ENCODE peak calls at places on chromosome 3, in ten cellular contexts. U is SJSA1; Y is A172; C is activated T-helper 1 cell treated with Interleukin-2 at 50 U/mL for 16 hours; E is AG04450; N is psoas muscle; H is CD8-positive, alpha-beta T cell; P is activated CD8-positive, alpha-beta T cell treated with anti-CD3 and anti-CD28 coated beads for 36 hours; R is left cardiac atrium; L is stimulated activated CD8-positive, alpha-beta memory T cell treated with anti-CD3 and anti-CD28 coated beads, Interleukin-4, amount 100 ng/mL, for 24 hours. Q is an unnamed sample.
A peak's percentile ranks its signal among the peaks of the same experiment; 100 is the strongest.

GRCh38 chr3:52085883-52086282 is 29.5 kb upstream of the DUSP7 start:
- DNase-seq in U (no peak), Y (no peak), C (no peak), E (no peak), N (peak; percentile 27), H (peak; percentile 50), P (peak; percentile 84), R (peak; percentile 19), L (peak; percentile 17), Q (no peak)

GRCh38 chr3:134910026-134910425 is 115.0 kb downstream of the EPHB1 start:
- DNase-seq in U (no peak), Y (no peak), C (no peak), E (no peak), N (no peak), H (no peak), P (no peak), R (no peak), L (no peak), Q (no peak)

GRCh38 chr3:160027541-160028195 is 39.0 kb downstream of the IL12A start:
- DNase-seq in U (peak; percentile 9), Y (peak; percentile 54), C (no peak), E (peak; percentile 62), N (no peak), H (no peak), P (peak; percentile 21), R (no peak), L (no peak), Q (peak; percentile 28)

GRCh38 chr3:126870608-126871210 is 112.2 kb upstream of the PLXNA1 start:
- DNase-seq in U (no peak), Y (no peak), C (no peak), E (no peak), N (no peak), H (no peak), P (no peak), R (no peak), L (no peak), Q (no peak)

GRCh38 chr3:185306847-185307246 is 53.0 kb upstream of the EHHADH start:
- DNase-seq in U (no peak), Y (no peak), C (no peak), E (no peak), N (no peak), H (no peak), P (no peak), R (no peak), L (no peak), Q (no peak)

GRCh38 chr3:186259612-186260383 is 102.2 kb downstream of the DGKG start:
- DNase-seq in U (peak; percentile 46), Y (peak; percentile 78), C (peak; percentile 46), E (no peak), N (peak; percentile 79), H (peak; percentile 50), P (peak; percentile 78), R (peak; percentile 68), L (peak; percentile 61), Q (peak; percentile 77)

GRCh38 chr3:11509175-11510000 is 134.3 kb downstream of the VGLL4 start:
- DNase-seq in U (peak; percentile 87), Y (peak; percentile 75), C (no peak), E (peak; percentile 93), N (peak; percentile 65), H (no peak), P (no peak), R (peak; percentile 83), L (no peak), Q (peak; percentile 87)

GRCh38 chr3:11556851-11557644 is 86.7 kb downstream of the VGLL4 start:
- DNase-seq in U (no peak), Y (no peak), C (no peak), E (peak; percentile 61), N (peak; percentile 84), H (no peak), P (no peak), R (peak; percentile 57), L (no peak), Q (peak; percentile 41)

GRCh38 chr3:65995030-65995429 is 43.7 kb downstream of the MAGI1 start:
- DNase-seq in U (no peak), Y (no peak), C (no peak), E (no peak), N (no peak), H (no peak), P (no peak), R (no peak), L (no peak), Q (peak; percentile 10)

GRCh38 chr3:54999159-54999558 is 71.3 kb upstream of the LRTM1 start:
- DNase-seq in U (peak; percentile 72), Y (peak; percentile 89), C (no peak), E (peak; percentile 46), N (no peak), H (no peak), P (no peak), R (no peak), L (no peak), Q (peak; percentile 14)

GRCh38 chr3:141421639-141422319 is 53.5 kb downstream of the ZBTB38 start:
- DNase-seq in U (peak; percentile 57), Y (peak; percentile 80), C (no peak), E (no peak), N (no peak), H (no peak), P (no peak), R (no peak), L (no peak), Q (no peak)

GRCh38 chr3:42498791-42499477 is 3.5 kb upstream of the VIPR1 start:
- DNase-seq in U (no peak), Y (no peak), C (no peak), E (no peak), N (no peak), H (no peak), P (peak; percentile 17), R (no peak), L (no peak), Q (no peak)

GRCh38 chr3:20375302-20375701 is 189.3 kb upstream of the SGO1 start:
- DNase-seq in U (no peak), Y (no peak), C (no peak), E (no peak), N (no peak), H (no peak), P (no peak), R (no peak), L (no peak), Q (no peak)

GRCh38 chr3:170425491-170426239 is 7.0 kb downstream of the CLDN11 start:
- DNase-seq in U (no peak), Y (no peak), C (no peak), E (no peak), N (no peak), H (no peak), P (no peak), R (no peak), L (no peak), Q (no peak)

GRCh38 chr3:22377421-22377820 is 626.4 kb upstream of the ZNF385D start:
- DNase-seq in U (no peak), Y (peak; percentile 47), C (no peak), E (no peak), N (no peak), H (no peak), P (no peak), R (no peak), L (no peak), Q (peak; percentile 4)

GRCh38 chr3:179706233-179706632 is 53.4 kb downstream of the USP13 start:
- DNase-seq in U (peak; percentile 32), Y (no peak), C (no peak), E (no peak), N (peak; percentile 61), H (no peak), P (no peak), R (no peak), L (no peak), Q (no peak)

GRCh38 chr3:47534021-47534454 is 20.5 kb upstream of the ELP6 start:
- DNase-seq in U (no peak), Y (no peak), C (no peak), E (no peak), N (no peak), H (no peak), P (no peak), R (no peak), L (no peak), Q (no peak)

GRCh38 chr3:60282840-60283239 is 968.4 kb downstream of the FHIT start:
- DNase-seq in U (no peak), Y (no peak), C (no peak), E (no peak), N (no peak), H (no peak), P (no peak), R (no peak), L (no peak), Q (no peak)

GRCh38 chr3:6147883-6148282 is 713.0 kb upstream of the GRM7 start:
- DNase-seq in U (no peak), Y (no peak), C (no peak), E (no peak), N (no peak), H (no peak), P (no peak), R (no peak), L (no peak), Q (no peak)

GRCh38 chr3:87437765-87438164 is 161.4 kb upstream of the POU1F1 start:
- DNase-seq in U (peak; percentile 24), Y (peak; percentile 15), C (no peak), E (no peak), N (no peak), H (no peak), P (no peak), R (no peak), L (no peak), Q (no peak)

GRCh38 chr3:113896930-113897329 is 50.9 kb upstream of the ZDHHC23 start:
- DNase-seq in U (no peak), Y (no peak), C (no peak), E (no peak), N (no peak), H (no peak), P (no peak), R (no peak), L (no peak), Q (no peak)

GRCh38 chr3:142857056-142857455 is 31.8 kb downstream of the PCOLCE2 start:
- DNase-seq in U (no peak), Y (peak; percentile 52), C (no peak), E (no peak), N (peak; percentile 73), H (no peak), P (no peak), R (peak; percentile 65), L (no peak), Q (peak; percentile 36)

GRCh38 chr3:22980346-22980745 is 222.8 kb upstream of the UBE2E2 start:
- DNase-seq in U (peak; percentile 57), Y (peak; percentile 38), C (no peak), E (no peak), N (no peak), H (no peak), P (no peak), R (no peak), L (no peak), Q (no peak)

GRCh38 chr3:24165583-24165982 is 220.5 kb downstream of the NR1D2 start:
- DNase-seq in U (no peak), Y (no peak), C (no peak), E (no peak), N (no peak), H (no peak), P (no peak), R (no peak), L (no peak), Q (no peak)

GRCh38 chr3:112681822-112682325 is 40.9 kb upstream of the CCDC80 start:
- DNase-seq in U (peak; percentile 84), Y (peak; percentile 49), C (no peak), E (peak; percentile 48), N (no peak), H (no peak), P (no peak), R (no peak), L (no peak), Q (peak; percentile 27)

GRCh38 chr3:24058940-24059705 is 114.0 kb downstream of the NR1D2 start:
- DNase-seq in U (no peak), Y (no peak), C (no peak), E (no peak), N (no peak), H (no peak), P (no peak), R (no peak), L (no peak), Q (no peak)

GRCh38 chr3:77281721-77282120 is 241.8 kb downstream of the ROBO2 start:
- DNase-seq in U (no peak), Y (no peak), C (no peak), E (no peak), N (no peak), H (no peak), P (no peak), R (no peak), L (no peak), Q (no peak)

GRCh38 chr3:69547457-69548014 is 161.6 kb upstream of the FRMD4B start:
- DNase-seq in U (no peak), Y (no peak), C (no peak), E (no peak), N (no peak), H (no peak), P (no peak), R (no peak), L (no peak), Q (no peak)

Q was measured in MG63.